ENCODE peak calls at places on chromosomes 16 and 17, in nine cellular contexts. Z is left ventricle myocardium inferior; J is upper lobe of left lung; C is AG04450; B is transverse colon; V is dorsolateral prefrontal cortex; D is effector memory CD4-positive, alpha-beta T cell; G is neuronal stem cell; X is CD4-positive, alpha-beta T cell. T is an unnamed sample.

GRCh38 chr17:28364665-28365363 is at the start of gene SEBOX:
- DNase-seq in Z (no peak), J (no peak), C (no peak), B (no peak), V (no peak), D (no peak), G (no peak), X (no peak), T (no peak)

GRCh38 chr16:1193143-1193824 is 31.8 kb downstream of the TPSG1 start:
- DNase-seq in Z (no peak), J (no peak), C (no peak), B (peak; percentile 24), V (peak; percentile 65), D (no peak), G (no peak), X (no peak), T (peak; percentile 13)

GRCh38 chr16:724188-725040 is 1.8 kb downstream of the CCDC78 start:
- DNase-seq in Z (no peak), J (no peak), C (no peak), B (no peak), V (no peak), D (no peak), G (no peak), X (no peak), T (no peak)

GRCh38 chr16:83345846-83346245 is 461.9 kb upstream of the HSBP1 start:
- DNase-seq in Z (no peak), J (no peak), C (no peak), B (no peak), V (no peak), D (no peak), G (no peak), X (no peak), T (no peak)

GRCh38 chr17:48194097-48194550 is 86.6 kb downstream of the SNX11 start:
- DNase-seq in Z (no peak), J (no peak), C (peak; percentile 3), B (no peak), V (no peak), D (no peak), G (no peak), X (no peak), T (no peak)

GRCh38 chr16:82776466-82777146 is 149.8 kb downstream of the CDH13 start:
- DNase-seq in Z (no peak), J (no peak), C (no peak), B (no peak), V (no peak), D (no peak), G (no peak), X (no peak), T (no peak)

GRCh38 chr17:32926183-32926582 is 1.8 kb upstream of the TMEM98 start:
- DNase-seq in Z (no peak), J (no peak), C (no peak), B (no peak), V (no peak), D (no peak), G (no peak), X (no peak), T (no peak)

GRCh38 chr16:35910409-35910808 is 2451.0 kb downstream of the TP53TG3F start:
- DNase-seq in Z (no peak), J (no peak), C (no peak), B (no peak), V (no peak), D (no peak), G (no peak), X (no peak), T (no peak)

GRCh38 chr16:7405166-7405565 is 72.5 kb downstream of the RBFOX1 start:
- DNase-seq in Z (peak; percentile 64), J (peak; percentile 69), C (no peak), B (no peak), V (peak; percentile 87), D (no peak), G (peak; percentile 11), X (no peak), T (peak; percentile 34)

GRCh38 chr16:7408700-7409340 is 76.2 kb downstream of the RBFOX1 start:
- DNase-seq in Z (no peak), J (no peak), C (no peak), B (no peak), V (no peak), D (no peak), G (no peak), X (no peak), T (no peak)

GRCh38 chr16:7400117-7400890 is 67.7 kb downstream of the RBFOX1 start:
- DNase-seq in Z (no peak), J (no peak), C (no peak), B (no peak), V (no peak), D (no peak), G (no peak), X (no peak), T (no peak)

GRCh38 chr16:7399296-7399695 is 66.7 kb downstream of the RBFOX1 start:
- DNase-seq in Z (no peak), J (no peak), C (no peak), B (no peak), V (no peak), D (no peak), G (no peak), X (no peak), T (no peak)

DNA sequence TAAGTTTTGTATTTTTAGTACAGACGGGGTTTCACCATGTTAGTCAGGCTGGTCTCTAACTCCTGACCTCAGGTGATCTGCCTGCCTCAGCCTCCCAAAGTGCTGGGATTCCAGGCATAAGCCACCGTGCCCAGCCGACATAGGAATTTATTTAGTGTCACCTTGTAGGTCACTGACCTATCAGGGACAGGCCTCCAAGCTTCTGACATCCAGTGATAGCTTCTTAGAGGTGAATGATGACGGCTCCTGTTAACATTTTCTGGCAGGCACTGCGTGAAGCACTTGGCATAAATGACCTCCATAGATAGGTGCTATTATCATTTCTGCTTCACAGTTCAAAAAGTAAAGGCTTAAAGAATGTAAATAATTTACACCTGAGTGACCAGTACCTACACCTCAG is 71.6 kb downstream of the RBFOX1 start:
- DNase-seq in Z (no peak), J (no peak), C (no peak), B (no peak), V (no peak), D (no peak), G (no peak), X (no peak), T (no peak)
- H3K27ac ChIP-seq in Z (peak overlapping the region; percentile 71), J (no peak overlapping the region), C (no peak overlapping the region), B (no peak overlapping the region), V (no peak overlapping the region), D (no peak overlapping the region), G (no peak overlapping the region), X (no peak overlapping the region), T (no peak overlapping the region)

GRCh38 chr16:67244387-67245188 is 2.7 kb downstream of the FHOD1 start:
- DNase-seq in Z (peak; percentile 77), J (peak; percentile 90), C (no peak), B (peak; percentile 76), V (no peak), D (peak; percentile 83), G (no peak), X (peak; percentile 61), T (peak; percentile 12)

GRCh38 chr16:67246081-67246944 is 968 bp downstream of the FHOD1 start:
- DNase-seq in Z (peak; percentile 80), J (peak; percentile 96), C (peak; percentile 63), B (peak; percentile 94), V (peak; percentile 65), D (peak; percentile 46), G (peak; percentile 78), X (peak; percentile 30), T (peak; percentile 59)

GRCh38 chr16:67245189-67245585 is 2.1 kb downstream of the FHOD1 start:
- DNase-seq in Z (no peak), J (peak; percentile 42), C (no peak), B (no peak), V (no peak), D (no peak), G (no peak), X (no peak), T (no peak)

GRCh38 chr16:67246945-67247697 is at the start of gene FHOD1:
- DNase-seq in Z (peak; percentile 99), J (peak; percentile 99), C (peak; percentile 79), B (peak; percentile 100), V (peak; percentile 96), D (peak; percentile 93), G (peak; percentile 89), X (peak; percentile 90), T (peak; percentile 89)

GRCh38 chr16:67245674-67246080 is 1.6 kb downstream of the FHOD1 start:
- DNase-seq in Z (no peak), J (no peak), C (no peak), B (no peak), V (no peak), D (no peak), G (no peak), X (no peak), T (no peak)
- H3K27ac ChIP-seq in Z (peak overlapping the region; percentile 98), J (peak overlapping the region; percentile 95), C (peak overlapping the region; percentile 90), B (peak overlapping the region; percentile 94), V (peak overlapping the region; percentile 87), D (peak overlapping the region; percentile 92), G (peak overlapping the region; percentile 74), X (peak overlapping the region; percentile 90), T (peak overlapping the region; percentile 59)

GRCh38 chr16:70419384-70420327 is 19.2 kb downstream of the ST3GAL2 start:
- DNase-seq in Z (no peak), J (no peak), C (no peak), B (no peak), V (no peak), D (no peak), G (no peak), X (no peak), T (no peak)

GRCh38 chr16:70417661-70418060 is 21.2 kb downstream of the ST3GAL2 start:
- DNase-seq in Z (no peak), J (no peak), C (no peak), B (no peak), V (no peak), D (no peak), G (no peak), X (no peak), T (no peak)

GRCh38 chr16:70418274-70418992 is 20.5 kb downstream of the ST3GAL2 start:
- DNase-seq in Z (no peak), J (no peak), C (no peak), B (no peak), V (no peak), D (no peak), G (no peak), X (no peak), T (no peak)

GRCh38 chr16:70418993-70419318 is 19.9 kb downstream of the ST3GAL2 start:
- DNase-seq in Z (no peak), J (no peak), C (no peak), B (no peak), V (no peak), D (no peak), G (no peak), X (no peak), T (no peak)

GRCh38 chr16:70416748-70417616 is 21.9 kb downstream of the ST3GAL2 start:
- DNase-seq in Z (no peak), J (no peak), C (no peak), B (peak; percentile 62), V (no peak), D (no peak), G (no peak), X (no peak), T (no peak)
- H3K27ac ChIP-seq in Z (no peak overlapping the region), J (no peak overlapping the region), C (no peak overlapping the region), B (peak overlapping the region; percentile 28), V (no peak overlapping the region), D (no peak overlapping the region), G (no peak overlapping the region), X (no peak overlapping the region), T (no peak overlapping the region)

GRCh38 chr17:37713624-37714023 is 31.2 kb downstream of the HNF1B start:
- DNase-seq in Z (no peak), J (peak; percentile 83), C (no peak), B (no peak), V (no peak), D (no peak), G (no peak), X (no peak), T (no peak)

GRCh38 chr17:37708616-37709212 is 36.1 kb downstream of the HNF1B start:
- DNase-seq in Z (no peak), J (peak; percentile 59), C (no peak), B (peak; percentile 70), V (no peak), D (no peak), G (no peak), X (no peak), T (no peak)

GRCh38 chr17:37713028-37713431 is 31.8 kb downstream of the HNF1B start:
- DNase-seq in Z (no peak), J (no peak), C (no peak), B (no peak), V (no peak), D (no peak), G (no peak), X (no peak), T (no peak)

GRCh38 chr17:37710344-37710886 is 34.4 kb downstream of the HNF1B start:
- DNase-seq in Z (no peak), J (peak; percentile 87), C (no peak), B (peak; percentile 94), V (no peak), D (no peak), G (peak; percentile 68), X (no peak), T (no peak)

DNA sequence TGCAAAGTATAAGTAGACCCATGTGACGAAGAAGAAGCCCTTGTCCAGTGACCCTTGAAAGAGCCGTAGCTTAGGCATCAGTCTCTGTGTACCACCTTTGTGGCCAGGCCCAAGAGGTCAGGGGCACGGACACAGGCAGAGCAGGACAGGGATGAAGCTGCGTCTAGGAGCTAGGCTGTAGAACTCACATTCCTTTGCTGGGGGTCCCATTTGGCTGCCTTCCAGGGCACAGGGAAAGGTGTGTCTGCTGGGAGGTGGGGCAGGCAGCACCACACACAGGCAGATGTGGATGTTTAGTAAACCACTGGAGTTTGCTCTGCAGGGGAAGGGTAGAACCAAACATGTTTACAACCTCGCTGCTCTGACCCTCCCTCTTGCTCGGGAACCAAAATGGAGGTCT is 33.7 kb downstream of the HNF1B start:
- DNase-seq in Z (no peak), J (no peak), C (no peak), B (no peak), V (no peak), D (no peak), G (no peak), X (no peak), T (no peak)
- H3K27ac ChIP-seq in Z (no peak overlapping the region), J (peak overlapping the region; percentile 16), C (no peak overlapping the region), B (peak overlapping the region; percentile 87), V (no peak overlapping the region), D (no peak overlapping the region), G (no peak overlapping the region), X (no peak overlapping the region), T (no peak overlapping the region)